ENCODE peak calls at places on chromosomes 4 and X, in four cellular contexts. One of them, this sample, is unnamed.

GRCh38 chr4:80448056-80448455 is 112.5 kb downstream of the CFAP299 start:
- DNase-seq in IMR-90: peak
- DNase-seq in H1: no peak
- DNase-seq in H9: no peak
- DNase-seq in this sample: no peak

GRCh38 chr4:2101346-2102044 is 42.4 kb downstream of the NAT8L start:
- DNase-seq in IMR-90: peak
- DNase-seq in H9: no peak
- DNase-seq in H1: no peak
- DNase-seq in this sample: no peak

GRCh38 chr4:99300934-99301333 is 10.1 kb upstream of the ADH1A start:
- DNase-seq in H9: no peak
- DNase-seq in H1: no peak
- DNase-seq in IMR-90: peak
- DNase-seq in this sample: peak

GRCh38 chrX:131279197-131279596 is 9.9 kb downstream of the IGSF1 start:
- DNase-seq in H1: no peak
- DNase-seq in IMR-90: no peak
- DNase-seq in H9: no peak
- DNase-seq in this sample: no peak

GRCh38 chr4:69781458-69782418 is 21.3 kb upstream of the SULT1B1 start:
- DNase-seq in H1: no peak
- DNase-seq in H9: no peak
- DNase-seq in IMR-90: no peak
- DNase-seq in this sample: no peak

GRCh38 chr4:114494257-114494803 is 104.3 kb upstream of the UGT8 start:
- DNase-seq in IMR-90: no peak
- DNase-seq in H9: peak
- DNase-seq in H1: peak
- DNase-seq in this sample: no peak

GRCh38 chr4:36053931-36054330 is 190.4 kb downstream of the ARAP2 start:
- DNase-seq in H1: no peak
- DNase-seq in H9: no peak
- DNase-seq in IMR-90: no peak
- DNase-seq in this sample: peak

GRCh38 chrX:30618160-30618765 is 35.0 kb upstream of the GK start:
- DNase-seq in H1: peak
- DNase-seq in IMR-90: no peak
- DNase-seq in H9: peak
- DNase-seq in this sample: peak

GRCh38 chr4:7165874-7166201 is 26.5 kb upstream of the SORCS2 start:
- DNase-seq in IMR-90: no peak
- DNase-seq in H1: no peak
- DNase-seq in H9: no peak
- DNase-seq in this sample: no peak

GRCh38 chr4:104592894-104593470 is 98.3 kb upstream of the CXXC4 start:
- DNase-seq in H1: no peak
- DNase-seq in IMR-90: peak
- DNase-seq in H9: no peak
- DNase-seq in this sample: peak

GRCh38 chr4:77002721-77003120 is 53.2 kb downstream of the SEPTIN11 start:
- DNase-seq in IMR-90: no peak
- DNase-seq in H1: no peak
- DNase-seq in H9: no peak
- DNase-seq in this sample: peak

GRCh38 chrX:43436497-43436896 is 219.6 kb upstream of the MAOA start:
- DNase-seq in IMR-90: no peak
- DNase-seq in H1: no peak
- DNase-seq in H9: no peak
- DNase-seq in this sample: no peak

GRCh38 chrX:97398030-97398551 is 514.4 kb downstream of the RPA4 start:
- DNase-seq in H9: no peak
- DNase-seq in IMR-90: peak
- DNase-seq in H1: no peak
- DNase-seq in this sample: peak

GRCh38 chrX:122094611-122095010 is 1047.2 kb downstream of the GLUD2 start:
- DNase-seq in H1: no peak
- DNase-seq in H9: no peak
- DNase-seq in IMR-90: no peak
- DNase-seq in this sample: no peak

GRCh38 chr4:139635966-139636365 is 29.7 kb upstream of the MGST2 start:
- DNase-seq in IMR-90: no peak
- DNase-seq in H1: no peak
- DNase-seq in H9: no peak
- DNase-seq in this sample: no peak

GRCh38 chr4:77773101-77773500 is 46.1 kb downstream of the CNOT6L start:
- DNase-seq in H9: no peak
- DNase-seq in IMR-90: peak
- DNase-seq in H1: no peak
- DNase-seq in this sample: peak

GRCh38 chr4:57405359-57405758 is 295.2 kb upstream of the IGFBP7 start:
- DNase-seq in IMR-90: no peak
- DNase-seq in H1: no peak
- DNase-seq in H9: no peak
- DNase-seq in this sample: no peak

GRCh38 chrX:46642145-46642544 is 68.6 kb downstream of the CHST7 start:
- DNase-seq in IMR-90: peak
- DNase-seq in H9: no peak
- DNase-seq in H1: no peak
- DNase-seq in this sample: peak

GRCh38 chr4:159983080-159983479 is 880.2 kb downstream of the RAPGEF2 start:
- DNase-seq in H9: no peak
- DNase-seq in IMR-90: no peak
- DNase-seq in H1: no peak
- DNase-seq in this sample: no peak

GRCh38 chr4:152974732-152975614 is 38.9 kb downstream of the FHDC1 start:
- DNase-seq in H1: no peak
- DNase-seq in H9: peak
- DNase-seq in IMR-90: no peak
- DNase-seq in this sample: no peak

GRCh38 chr4:145843148-145843547 is 95.5 kb downstream of the ZNF827 start:
- DNase-seq in H9: no peak
- DNase-seq in IMR-90: peak
- DNase-seq in H1: no peak
- DNase-seq in this sample: no peak

GRCh38 chr4:75142850-75143249 is 209.9 kb downstream of the PARM1 start:
- DNase-seq in IMR-90: peak
- DNase-seq in H1: no peak
- DNase-seq in H9: no peak
- DNase-seq in this sample: peak

GRCh38 chrX:46279925-46280313 is 265.3 kb downstream of the ZNF674 start:
- DNase-seq in H1: no peak
- DNase-seq in H9: no peak
- DNase-seq in IMR-90: peak
- DNase-seq in this sample: peak

GRCh38 chr4:154361450-154361849 is 130.1 kb downstream of the DCHS2 start:
- DNase-seq in H9: no peak
- DNase-seq in H1: no peak
- DNase-seq in IMR-90: no peak
- DNase-seq in this sample: no peak

GRCh38 chrX:84735025-84735424 is 232.8 kb upstream of the HDX start:
- DNase-seq in H1: no peak
- DNase-seq in H9: no peak
- DNase-seq in IMR-90: peak
- DNase-seq in this sample: peak

GRCh38 chr4:7418131-7418943 is 16.4 kb downstream of the PSAPL1 start:
- DNase-seq in H9: peak
- DNase-seq in IMR-90: no peak
- DNase-seq in H1: no peak
- DNase-seq in this sample: no peak

GRCh38 chr4:83831588-83831987 is 295.7 kb downstream of the GPAT3 start:
- DNase-seq in H1: no peak
- DNase-seq in IMR-90: no peak
- DNase-seq in H9: no peak
- DNase-seq in this sample: no peak

GRCh38 chrX:37846141-37846540 is 1.2 kb downstream of the DYNLT3 start:
- DNase-seq in H1: no peak
- DNase-seq in IMR-90: peak
- DNase-seq in H9: no peak
- DNase-seq in this sample: peak

GRCh38 chr4:109690690-109691410 is 12.4 kb downstream of the CASP6 start:
- DNase-seq in IMR-90: no peak
- DNase-seq in H9: no peak
- DNase-seq in H1: no peak
- DNase-seq in this sample: no peak

GRCh38 chr4:139839664-139840063 is 174.0 kb downstream of the MGST2 start:
- DNase-seq in IMR-90: no peak
- DNase-seq in H1: no peak
- DNase-seq in H9: no peak
- DNase-seq in this sample: no peak

DNA sequence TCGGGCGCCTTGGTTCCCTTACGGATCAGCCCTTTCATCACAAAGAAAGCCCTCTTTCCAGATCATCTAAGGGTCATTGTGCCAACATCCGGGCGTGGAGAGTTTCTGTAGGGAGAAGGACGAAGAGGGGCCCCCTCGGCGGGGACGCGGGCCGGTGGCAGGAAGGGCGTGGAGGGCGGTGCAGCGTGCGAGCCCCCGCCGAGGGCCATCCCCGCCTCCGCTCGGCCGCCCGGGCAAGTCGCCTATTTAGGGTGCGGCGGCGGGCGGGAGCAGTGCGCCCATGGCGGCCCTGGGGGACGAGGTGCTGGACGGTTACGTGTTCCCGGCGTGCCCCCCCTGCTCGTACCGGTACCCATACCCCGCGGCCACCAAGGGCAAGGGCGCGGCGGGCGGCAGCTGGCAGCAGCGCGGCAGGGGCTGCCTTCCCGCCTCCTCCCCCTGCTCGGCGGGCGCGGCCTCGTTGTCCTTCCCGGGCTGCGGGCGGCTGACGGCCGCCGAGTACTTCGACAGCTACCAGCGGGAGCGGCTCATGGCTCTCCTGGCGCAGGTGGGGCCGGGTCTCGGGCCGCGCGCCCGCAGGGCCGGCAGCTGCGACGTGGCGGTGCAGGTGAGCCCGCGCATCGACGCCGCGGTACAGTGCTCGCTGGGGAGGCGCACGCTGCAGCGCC is at the start of gene ZAR1:
- DNase-seq in H9: peak
- DNase-seq in H1: no peak
- DNase-seq in IMR-90: no peak
- DNase-seq in this sample: no peak
- H3K23ac ChIP-seq in H9: no peak
- H3K23ac ChIP-seq in H1: no peak
- H3K23ac ChIP-seq in IMR-90: no peak
- H3K23ac ChIP-seq in this sample: peak

DNA sequence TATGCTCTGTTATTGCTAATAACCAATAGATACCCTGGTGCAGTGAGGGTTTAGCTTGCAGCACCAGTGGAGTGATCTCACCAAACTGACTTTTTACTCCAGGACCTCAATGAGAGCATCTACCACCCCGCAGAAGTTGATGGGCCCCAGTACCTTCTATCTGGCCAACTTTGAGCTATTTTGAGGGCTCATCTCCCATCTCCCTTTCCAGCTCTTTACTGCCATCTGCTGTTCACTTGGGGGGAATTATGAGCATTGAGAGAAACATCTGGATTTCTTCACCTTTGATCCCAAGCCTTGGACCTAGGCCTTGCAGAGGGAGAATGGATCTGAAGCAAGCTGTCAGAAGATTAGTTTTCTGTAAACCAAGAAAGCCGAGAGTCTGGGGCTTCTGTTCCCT is 143.6 kb downstream of the TMEM164 start:
- DNase-seq in IMR-90: peak
- DNase-seq in H1: no peak
- DNase-seq in H9: no peak
- DNase-seq in this sample: peak
- H2AFZ ChIP-seq in IMR-90: no peak
- H2AFZ ChIP-seq in H1: no peak
- H2AFZ ChIP-seq in H9: no peak
- H2AFZ ChIP-seq in this sample: no peak

DNA sequence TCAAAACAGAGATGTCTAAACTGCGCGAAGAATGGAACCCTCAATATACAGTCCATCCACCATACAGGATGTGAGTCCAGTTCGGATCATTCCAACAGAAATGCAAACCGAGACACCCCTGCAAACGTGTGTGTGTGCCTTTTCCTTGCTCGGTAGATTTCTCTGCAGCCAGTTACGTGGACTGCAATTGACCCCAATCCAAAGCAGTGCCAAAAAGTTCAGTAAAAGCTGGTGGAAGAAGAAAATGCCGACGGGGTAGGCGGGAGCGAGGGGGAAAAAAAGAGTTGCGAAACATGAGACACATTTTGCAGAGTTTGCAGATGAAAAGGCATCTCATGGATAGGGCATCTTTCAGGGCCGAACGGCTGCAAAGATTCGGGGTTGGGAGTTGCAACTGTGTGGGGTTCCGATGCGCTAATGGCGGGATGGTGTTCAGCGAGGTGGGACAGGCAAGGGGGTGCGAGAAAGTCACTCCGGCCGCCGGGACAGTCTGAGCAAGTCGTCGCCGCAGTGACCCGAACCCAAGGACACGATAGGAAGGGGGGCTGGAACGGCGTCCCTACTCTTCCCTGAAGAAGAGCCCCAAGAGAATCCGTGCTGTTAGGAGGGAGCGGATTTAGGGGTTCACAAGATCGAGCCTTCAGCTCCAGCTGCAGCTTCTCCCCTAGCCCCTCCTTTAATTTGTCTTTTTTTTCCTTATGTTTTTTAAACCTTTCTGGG is 3.8 kb downstream of the PHOX2B start:
- DNase-seq in H1: no peak
- DNase-seq in IMR-90: no peak
- DNase-seq in H9: peak
- DNase-seq in this sample: no peak
- H3K23ac ChIP-seq in H1: no peak
- H3K23ac ChIP-seq in IMR-90: no peak
- H3K23ac ChIP-seq in H9: no peak
- H3K23ac ChIP-seq in this sample: no peak

GRCh38 chr4:169485084-169485483 is 127.3 kb downstream of the NEK1 start:
- DNase-seq in IMR-90: peak
- DNase-seq in H9: no peak
- DNase-seq in H1: no peak
- DNase-seq in this sample: peak
- H2AFZ ChIP-seq in IMR-90: no peak
- H2AFZ ChIP-seq in H9: no peak
- H2AFZ ChIP-seq in H1: no peak
- H2AFZ ChIP-seq in this sample: no peak

This sample was measured in mesenchymal stem cell.